ENCODE peak calls at places on chromosomes 7 and 10, in seven cellular contexts. D, O, F, Z, Q, I and J are unnamed samples.

GRCh38 chr7:146150153-146150552 is 33.6 kb downstream of the CNTNAP2 start:
- DNase-seq in Z (no peak), Q (no peak), F (no peak), O (no peak), I (no peak), D (no peak), J (no peak)

GRCh38 chr7:22823142-22823497 is 471 bp upstream of the TOMM7 start:
- DNase-seq in Z (no peak), I (no peak), F (no peak), Q (no peak), O (no peak), D (peak; percentile 20), J (no peak)

GRCh38 chr10:34351161-34351560 is 463.9 kb downstream of the PARD3 start:
- DNase-seq in I (no peak), D (peak; percentile 39), Z (no peak), O (no peak), F (no peak), Q (no peak), J (no peak)

GRCh38 chr7:151138541-151138910 is 29.0 kb downstream of the GBX1 start:
- DNase-seq in D (no peak), F (no peak), Q (no peak), I (no peak), O (no peak), Z (no peak), J (no peak)

GRCh38 chr7:16028103-16028502 is 341.6 kb upstream of the MEOX2 start:
- DNase-seq in Z (no peak), F (no peak), I (no peak), D (peak; percentile 92), O (no peak), Q (no peak), J (peak; percentile 58)

GRCh38 chr10:116470768-116471415 is 43.2 kb downstream of the PNLIPRP3 start:
- DNase-seq in F (peak; percentile 15), I (no peak), Z (no peak), Q (no peak), O (peak; percentile 1), D (peak; percentile 70), J (peak; percentile 38)

GRCh38 chr7:82044497-82045080 is 274.7 kb upstream of the HGF start:
- DNase-seq in D (peak; percentile 72), I (no peak), F (peak; percentile 50), Z (peak; percentile 62), Q (peak; percentile 34), O (peak; percentile 62), J (peak; percentile 33)

GRCh38 chr10:96133135-96133534 is 3.0 kb downstream of the ZNF518A start:
- DNase-seq in Z (no peak), O (no peak), D (peak; percentile 34), I (no peak), F (no peak), Q (no peak), J (no peak)

GRCh38 chr7:22726345-22726848 is 603 bp upstream of the IL6 start:
- DNase-seq in Q (peak; percentile 32), I (peak; percentile 14), D (peak; percentile 91), O (no peak), Z (no peak), F (peak; percentile 31), J (peak; percentile 87)